ENCODE peak calls at places on chromosomes 13 and 19, in four cellular contexts. Y is astrocyte, U is prostate gland, M is esophagus squamous epithelium. Z is an unnamed sample. For H3K4me1, the result is how much of the 10 kb centered on the place peaks cover.

GRCh38 chr19:4059931-4060620 is 6.6 kb downstream of the ZBTB7A start:
- DNase-seq in Y (no peak), U (no peak), M (no peak), Z (peak)

GRCh38 chr13:76619631-76620030 is 266.6 kb downstream of the KCTD12 start:
- DNase-seq in Y (no peak), U (no peak), M (no peak), Z (no peak)

GRCh38 chr13:43005460-43006236 is 13.6 kb upstream of the EPSTI1 start:
- DNase-seq in Y (peak), U (no peak), M (no peak), Z (no peak)

GRCh38 chr13:28449826-28450773 is 44.8 kb downstream of the FLT1 start:
- DNase-seq in Y (no peak), U (no peak), M (no peak), Z (no peak)

GRCh38 chr13:21913010-21913409 is 242.1 kb downstream of the FGF9 start:
- DNase-seq in Y (no peak), U (no peak), M (no peak), Z (no peak)

GRCh38 chr13:40175639-40176038 is 490.8 kb downstream of the FOXO1 start:
- DNase-seq in Y (peak), U (no peak), M (no peak), Z (no peak)

GRCh38 chr19:632228-633067 is 889 bp downstream of the POLRMT start:
- DNase-seq in Y (peak), U (no peak), M (no peak), Z (no peak)

GRCh38 chr13:24183741-24184182 is 23.2 kb downstream of the SPATA13 start:
- DNase-seq in Y (no peak), U (no peak), M (no peak), Z (peak)

GRCh38 chr19:45477216-45477615 is 9.4 kb downstream of the FOSB start:
- DNase-seq in Y (no peak), U (no peak), M (no peak), Z (no peak)

GRCh38 chr19:15115080-15115479 is 7.9 kb downstream of the SYDE1 start:
- DNase-seq in Y (no peak), U (no peak), M (no peak), Z (peak)

GRCh38 chr19:7658219-7658686 is 10.6 kb upstream of the RETN start:
- DNase-seq in Y (no peak), U (no peak), M (no peak), Z (no peak)

GRCh38 chr19:38801359-38802095 is 11.2 kb downstream of the LGALS4 start:
- DNase-seq in Y (no peak), U (no peak), M (no peak), Z (no peak)

GRCh38 chr13:37627428-37627827 is 28.9 kb upstream of the POSTN start:
- DNase-seq in Y (no peak), U (peak), M (no peak), Z (no peak)

GRCh38 chr19:45472557-45473365 is 5.0 kb downstream of the FOSB start:
- DNase-seq in Y (no peak), U (no peak), M (no peak), Z (no peak)

GRCh38 chr13:74751739-74752138 is 617.5 kb upstream of the KLF12 start:
- DNase-seq in Y (no peak), U (no peak), M (no peak), Z (no peak)

GRCh38 chr19:56837892-56838679 is 2.4 kb downstream of the PEG3 start:
- DNase-seq in Y (no peak), U (peak), M (no peak), Z (peak)

GRCh38 chr13:19596960-19597361 is 35.6 kb upstream of the TPTE2 start:
- DNase-seq in Y (peak), U (no peak), M (no peak), Z (no peak)

DNA sequence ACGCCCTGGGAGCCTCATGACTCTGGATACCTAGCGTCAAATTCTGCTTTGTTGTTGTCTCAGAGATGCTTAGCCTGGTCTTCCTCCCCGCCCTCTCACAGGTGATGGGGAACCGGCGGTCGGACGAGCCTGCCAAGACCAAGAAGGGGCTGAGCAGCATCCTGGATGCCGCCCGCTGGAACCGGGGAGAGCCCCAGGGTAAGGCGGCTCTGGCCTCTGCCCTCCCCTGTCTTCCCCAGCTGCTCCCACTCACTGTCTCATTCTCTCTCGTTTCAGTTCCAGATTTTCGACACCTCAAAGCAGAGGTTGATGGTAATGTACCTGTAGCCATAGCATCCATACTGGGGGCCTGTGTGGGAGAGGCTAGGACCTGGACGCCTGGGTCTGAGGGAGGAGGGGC is 11.4 kb downstream of the ARHGEF1 start:
- DNase-seq in Y (no peak), U (no peak), M (no peak), Z (no peak)
- H3K4me1 ChIP-seq in Y (under half), U (under half), M (under half), Z (under half)

GRCh38 chr13:114228176-114228575 is 6.5 kb upstream of the CDC16 start:
- DNase-seq in Y (no peak), U (no peak), M (no peak), Z (no peak)
- H3K4me1 ChIP-seq in Y (under half), U (under half), M (under half), Z (under half)

GRCh38 chr13:110317496-110318195 is 10.6 kb downstream of the COL4A2 start:
- DNase-seq in Y (no peak), U (no peak), M (no peak), Z (no peak)
- H3K4me1 ChIP-seq in Y (half or more), U (under half), M (under half), Z (under half)

DNA sequence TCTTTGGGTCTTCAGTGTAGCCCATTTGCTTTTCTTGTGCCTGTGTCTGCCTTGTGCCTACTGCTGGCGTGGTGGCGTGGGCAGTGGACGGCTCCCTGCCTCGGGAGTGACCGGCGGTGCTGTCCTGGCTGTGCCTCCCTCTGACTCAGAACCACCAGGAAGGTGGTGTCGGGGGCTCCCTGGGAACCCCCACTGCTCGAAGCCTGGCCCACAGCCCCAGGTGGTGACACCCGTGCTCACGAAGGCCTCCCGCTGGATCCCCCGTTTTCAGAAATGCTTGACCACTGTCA is 5.1 kb upstream of the AMH start:
- DNase-seq in Y (no peak), U (no peak), M (no peak), Z (no peak)
- H3K4me1 ChIP-seq in Y (under half), U (under half), M (under half), Z (under half)

GRCh38 chr13:110113284-110113764 is 193.6 kb downstream of the COL4A1 start:
- DNase-seq in Y (peak), U (no peak), M (no peak), Z (no peak)
- H3K4me1 ChIP-seq in Y (under half), U (under half), M (under half), Z (under half)

GRCh38 chr19:13847900-13848677 is 28.8 kb upstream of the NANOS3 start:
- DNase-seq in Y (no peak), U (no peak), M (no peak), Z (no peak)
- H3K4me1 ChIP-seq in Y (half or more), U (under half), M (half or more), Z (half or more)

DNA sequence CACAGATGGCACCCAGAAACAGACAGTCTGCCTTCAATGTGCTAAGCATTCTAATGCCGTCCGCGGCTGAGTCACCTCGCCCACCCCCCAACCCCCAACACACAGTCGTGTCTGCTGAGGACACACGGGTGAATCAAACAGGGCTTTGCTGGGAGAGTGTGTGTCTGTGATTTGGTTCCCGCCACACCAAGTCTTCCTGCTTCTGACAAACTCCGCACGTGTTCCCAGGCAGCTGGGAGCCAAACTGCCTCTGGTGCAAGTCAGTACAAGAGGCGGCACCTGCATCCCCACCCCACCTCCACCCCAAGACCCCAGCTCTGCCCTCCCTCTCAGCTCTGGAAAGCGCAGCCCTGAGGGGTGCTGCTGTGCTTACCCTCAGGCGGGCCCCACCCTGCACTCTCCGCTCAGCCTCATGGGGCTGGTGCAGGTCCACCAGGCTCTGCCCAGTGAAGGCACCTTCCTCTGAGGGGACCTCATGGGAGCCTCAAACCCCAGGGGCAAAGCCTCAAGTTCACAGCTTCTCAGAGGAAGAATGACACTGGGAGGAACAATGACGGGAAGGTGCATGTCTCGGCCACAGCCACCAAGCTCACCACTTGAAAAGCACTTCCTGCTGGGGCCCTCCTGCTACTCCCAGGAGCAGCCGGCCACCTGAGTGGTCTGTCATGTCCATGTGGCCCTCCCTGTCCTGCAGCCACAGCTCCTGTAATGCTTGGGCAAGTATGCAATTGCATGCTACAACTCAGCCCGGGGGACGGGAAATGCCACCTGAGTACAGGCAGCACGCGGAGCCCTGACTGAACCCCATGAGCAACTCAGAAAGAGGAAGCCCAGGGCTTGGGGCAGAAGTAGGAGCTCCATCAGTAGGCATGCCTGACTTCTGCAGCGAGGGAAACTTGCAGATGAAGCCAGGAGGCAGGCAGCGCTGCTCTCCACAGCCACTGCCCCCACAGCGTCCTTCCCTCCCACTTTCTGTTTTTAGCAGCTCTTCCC is 15.1 kb upstream of the SLC35E1 start:
- DNase-seq in Y (peak), U (no peak), M (no peak), Z (peak)
- H3K4me1 ChIP-seq in Y (half or more), U (under half), M (half or more), Z (half or more)

DNA sequence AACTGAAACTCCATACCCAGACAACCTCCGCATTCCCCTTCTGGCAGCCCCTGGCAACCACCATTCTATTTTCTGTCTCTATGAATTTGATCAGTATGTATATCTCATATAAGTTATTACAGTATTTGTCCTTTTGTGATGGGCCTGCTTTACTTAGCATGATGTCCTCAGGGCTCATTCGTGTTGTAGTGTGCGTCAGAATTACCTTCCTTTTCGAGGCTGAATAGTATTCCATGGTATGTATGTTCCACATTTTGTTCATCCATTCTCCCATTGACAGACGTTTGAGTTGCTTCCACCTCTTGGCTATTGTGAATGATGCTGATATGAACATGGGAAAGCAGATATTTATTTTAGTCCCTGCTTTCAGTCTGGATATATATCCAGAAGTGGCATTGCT is 5.0 kb downstream of the PLEKHF1 start:
- DNase-seq in Y (no peak), U (no peak), M (no peak), Z (no peak)
- H3K4me1 ChIP-seq in Y (under half), U (under half), M (under half), Z (half or more)